ENCODE peak calls at places on chromosomes 4 and X, in eight cellular contexts. X is activated naive CD4-positive, alpha-beta T cell treated with anti-CD3 and anti-CD28 coated beads, Interleukin-2, amount 50 U/mL, for 16 hours; L is aorta; I is T-helper 2 cell; Z is amygdala; S is activated T-cell treated with anti-CD3 and anti-CD28 coated beads for 48 hours; C is hippocampal formation; H is NCI-H1105 treated with DMSO at 0.1 percent for 48 hours. T is an unnamed sample.

GRCh38 chr4:189785257-189785656 is 155.4 kb upstream of the FRG1 start:
- DNase-seq in X (no peak), H (no peak), I (no peak), Z (no peak), C (no peak), S (no peak), L (no peak), T (no peak)

GRCh38 chrX:18890724-18891560 is 93.0 kb downstream of the PHKA2 start:
- DNase-seq in I (no peak), H (no peak), Z (no peak), C (no peak), X (no peak), S (no peak), L (no peak), T (no peak)

GRCh38 chr4:42643685-42644084 is 13.2 kb downstream of the ATP8A1 start:
- DNase-seq in C (no peak), X (no peak), I (no peak), Z (no peak), S (no peak), H (no peak), L (no peak), T (no peak)

GRCh38 chrX:129980540-129981206 is 1.8 kb upstream of the BCORL1 start:
- DNase-seq in L (peak; percentile 74), S (no peak), H (no peak), Z (no peak), X (peak; percentile 19), C (no peak), I (no peak), T (no peak)

GRCh38 chrX:23901805-23902204 is 5.9 kb downstream of the APOO start:
- DNase-seq in C (peak; percentile 76), Z (peak; percentile 4), L (no peak), S (no peak), H (peak; percentile 22), I (no peak), X (peak; percentile 19), T (peak; percentile 9)

GRCh38 chrX:115058276-115058675 is 40.9 kb upstream of the IL13RA2 start:
- DNase-seq in H (no peak), Z (no peak), S (no peak), X (no peak), C (no peak), I (no peak), L (no peak), T (no peak)

GRCh38 chr4:53852343-53852742 is 212.1 kb downstream of the CHIC2 start:
- DNase-seq in I (no peak), C (no peak), H (no peak), S (no peak), L (no peak), X (no peak), Z (no peak), T (no peak)

GRCh38 chr4:126761947-126762650 is 870.7 kb upstream of the INTU start:
- DNase-seq in C (no peak), Z (no peak), S (no peak), H (no peak), X (no peak), I (no peak), L (no peak), T (no peak)

GRCh38 chr4:71026086-71026485 is 32.6 kb downstream of the DCK start:
- DNase-seq in X (no peak), C (no peak), L (no peak), I (no peak), S (no peak), Z (no peak), H (no peak), T (peak; percentile 3)

GRCh38 chr4:40986375-40986774 is 228.0 kb downstream of the APBB2 start:
- DNase-seq in H (no peak), S (no peak), X (no peak), I (no peak), Z (peak; percentile 23), C (peak; percentile 71), L (no peak), T (no peak)

T was measured in DMS79 treated with DMSO at 0.1 percent for 48 hours.